ENCODE peak calls at places on chromosomes 13 and 19, in seven cellular contexts. R, C, D, H, K, U and B are unnamed samples.

GRCh38 chr19:21141787-21142464 is at the start of gene ZNF431:
- DNase-seq in R (peak), C (peak), D (peak), H (peak), K (peak), U (peak), B (peak)

GRCh38 chr19:45211751-45212381 is 33.3 kb downstream of the BLOC1S3 start:
- DNase-seq in R (no peak), C (no peak), D (no peak), H (no peak), K (no peak), U (no peak), B (peak)

GRCh38 chr19:21697698-21698097 is 69.7 kb downstream of the ZNF100 start:
- DNase-seq in R (no peak), C (no peak), D (no peak), H (no peak), K (peak), U (no peak), B (no peak)

GRCh38 chr13:91167706-91168459 is 179.6 kb upstream of the MIR17HG start:
- DNase-seq in R (no peak), C (no peak), D (no peak), H (peak), K (no peak), U (no peak), B (no peak)

GRCh38 chr13:109387438-109387837 is 398.9 kb downstream of the IRS2 start:
- DNase-seq in R (no peak), C (no peak), D (no peak), H (no peak), K (no peak), U (no peak), B (peak)

GRCh38 chr19:5031231-5032100 is 62.6 kb downstream of the KDM4B start:
- DNase-seq in R (peak), C (peak), D (peak), H (peak), K (peak), U (peak), B (peak)

GRCh38 chr13:108787709-108788394 is 158.4 kb downstream of the MYO16 start:
- DNase-seq in R (no peak), C (no peak), D (peak), H (peak), K (no peak), U (no peak), B (no peak)

GRCh38 chr19:32652893-32653625 is 21.9 kb downstream of the ANKRD27 start:
- DNase-seq in R (peak), C (peak), D (peak), H (no peak), K (peak), U (no peak), B (peak)

GRCh38 chr13:94239135-94239534 is 240.3 kb downstream of the DCT start:
- DNase-seq in R (no peak), C (peak), D (no peak), H (no peak), K (no peak), U (no peak), B (no peak)

GRCh38 chr13:26616126-26616525 is 58.6 kb downstream of the WASF3 start:
- DNase-seq in R (no peak), C (peak), D (no peak), H (no peak), K (no peak), U (no peak), B (no peak)

GRCh38 chr13:97586941-97587340 is 153.0 kb downstream of the RAP2A start:
- DNase-seq in R (no peak), C (no peak), D (no peak), H (no peak), K (no peak), U (no peak), B (no peak)

GRCh38 chr13:45773236-45773635 is 71.1 kb downstream of the CBY2 start:
- DNase-seq in R (no peak), C (no peak), D (no peak), H (no peak), K (no peak), U (no peak), B (no peak)

GRCh38 chr19:49689133-49690072 is at the start of gene ADM5:
- DNase-seq in R (no peak), C (peak), D (peak), H (peak), K (peak), U (no peak), B (peak)

GRCh38 chr19:38869836-38870607 is 8.1 kb downstream of the RINL start:
- DNase-seq in R (peak), C (peak), D (peak), H (peak), K (peak), U (peak), B (peak)

GRCh38 chr19:44890366-44891015 is 563 bp upstream of the TOMM40 start:
- DNase-seq in R (no peak), C (peak), D (peak), H (peak), K (no peak), U (no peak), B (no peak)

GRCh38 chr13:65472336-65472735 is 1757.8 kb downstream of the PCDH9 start:
- DNase-seq in R (no peak), C (no peak), D (no peak), H (no peak), K (no peak), U (no peak), B (no peak)

GRCh38 chr13:20159646-20160345 is 1.1 kb downstream of the GJA3 start:
- DNase-seq in R (no peak), C (no peak), D (no peak), H (peak), K (peak), U (no peak), B (no peak)

GRCh38 chr13:40895715-40896184 is 106.3 kb downstream of the SLC25A15 start:
- DNase-seq in R (no peak), C (no peak), D (no peak), H (no peak), K (no peak), U (no peak), B (no peak)

GRCh38 chr13:28532226-28533048 is 37.5 kb upstream of the FLT1 start:
- DNase-seq in R (no peak), C (peak), D (peak), H (peak), K (peak), U (peak), B (peak)

GRCh38 chr19:3100747-3101730 is 6.9 kb downstream of the GNA11 start:
- DNase-seq in R (no peak), C (no peak), D (peak), H (no peak), K (no peak), U (no peak), B (no peak)

GRCh38 chr13:41458939-41459753 is 1.8 kb downstream of the RGCC start:
- DNase-seq in R (peak), C (peak), D (no peak), H (peak), K (peak), U (peak), B (peak)

GRCh38 chr19:42461700-42462324 is 19.1 kb upstream of the CXCL17 start:
- DNase-seq in R (no peak), C (no peak), D (no peak), H (no peak), K (no peak), U (no peak), B (no peak)

GRCh38 chr19:55600336-55601028 is 394 bp downstream of the ZNF524 start:
- DNase-seq in R (peak), C (no peak), D (no peak), H (peak), K (peak), U (peak), B (no peak)

GRCh38 chr19:51702103-51702753 is 9.1 kb downstream of the SPACA6 start:
- DNase-seq in R (peak), C (peak), D (peak), H (peak), K (peak), U (peak), B (peak)